ENCODE peak calls at places on chromosomes 13 and 19, in four cellular contexts. One of them, this sample, is unnamed.

GRCh38 chr13:113207890-113208423 is 512 bp downstream of the PCID2 start:
- DNase-seq in A549: peak; percentile 28
- DNase-seq in stomach: no peak
- DNase-seq in tibial nerve: no peak
- DNase-seq in this sample: no peak

GRCh38 chr19:45469132-45469834 is 1.5 kb downstream of the FOSB start:
- DNase-seq in A549: peak; percentile 94
- DNase-seq in stomach: peak; percentile 95
- DNase-seq in tibial nerve: peak; percentile 87
- DNase-seq in this sample: peak; percentile 98

GRCh38 chr19:17393914-17394313 is at the start of gene CCDC194:
- DNase-seq in A549: no peak
- DNase-seq in stomach: no peak
- DNase-seq in tibial nerve: no peak
- DNase-seq in this sample: no peak

GRCh38 chr19:3725121-3725520 is 16.9 kb downstream of the TJP3 start:
- DNase-seq in A549: no peak
- DNase-seq in stomach: no peak
- DNase-seq in tibial nerve: no peak
- DNase-seq in this sample: no peak

GRCh38 chr13:33274264-33274663 is 11.3 kb downstream of the STARD13 start:
- DNase-seq in A549: no peak
- DNase-seq in stomach: no peak
- DNase-seq in tibial nerve: no peak
- DNase-seq in this sample: no peak

GRCh38 chr19:23999821-24000610 is 85.3 kb downstream of the ZNF726 start:
- DNase-seq in A549: no peak
- DNase-seq in stomach: no peak
- DNase-seq in tibial nerve: no peak
- DNase-seq in this sample: no peak

GRCh38 chr13:112250788-112251445 is 125.2 kb upstream of the SPACA7 start:
- DNase-seq in A549: no peak
- DNase-seq in stomach: no peak
- DNase-seq in tibial nerve: no peak
- DNase-seq in this sample: peak; percentile 82

GRCh38 chr13:30234763-30235162 is 72.6 kb downstream of the KATNAL1 start:
- DNase-seq in A549: no peak
- DNase-seq in stomach: no peak
- DNase-seq in tibial nerve: no peak
- DNase-seq in this sample: no peak

GRCh38 chr19:50693064-50693975 is 26.3 kb downstream of the SHANK1 start:
- DNase-seq in A549: no peak
- DNase-seq in stomach: no peak
- DNase-seq in tibial nerve: no peak
- DNase-seq in this sample: no peak

GRCh38 chr19:48194041-48194871 is 23.8 kb downstream of the ZSWIM9 start:
- DNase-seq in A549: no peak
- DNase-seq in stomach: no peak
- DNase-seq in tibial nerve: no peak
- DNase-seq in this sample: no peak

GRCh38 chr19:45145270-45146189 is 15.3 kb downstream of the NKPD1 start:
- DNase-seq in A549: no peak
- DNase-seq in stomach: no peak
- DNase-seq in tibial nerve: no peak
- DNase-seq in this sample: no peak

GRCh38 chr13:40206241-40207109 is 460.0 kb downstream of the FOXO1 start:
- DNase-seq in A549: no peak
- DNase-seq in stomach: peak; percentile 46
- DNase-seq in tibial nerve: no peak
- DNase-seq in this sample: no peak

GRCh38 chr13:39039033-39039432 is 777 bp downstream of the NHLRC3 start:
- DNase-seq in A549: no peak
- DNase-seq in stomach: no peak
- DNase-seq in tibial nerve: no peak
- DNase-seq in this sample: no peak

GRCh38 chr19:3387645-3388589 is 21.5 kb downstream of the NFIC start:
- DNase-seq in A549: peak; percentile 68
- DNase-seq in stomach: peak; percentile 93
- DNase-seq in tibial nerve: peak; percentile 68
- DNase-seq in this sample: peak; percentile 93

GRCh38 chr13:46629811-46630413 is 76.9 kb downstream of the LRCH1 start:
- DNase-seq in A549: no peak
- DNase-seq in stomach: no peak
- DNase-seq in tibial nerve: no peak
- DNase-seq in this sample: no peak
- H3K4me3 ChIP-seq in A549: no peak overlapping the region
- H3K4me3 ChIP-seq in stomach: no peak overlapping the region
- H3K4me3 ChIP-seq in tibial nerve: no peak overlapping the region
- H3K4me3 ChIP-seq in this sample: no peak overlapping the region

GRCh38 chr13:51802601-51803000 is 1.4 kb downstream of the DHRS12 start:
- DNase-seq in A549: no peak
- DNase-seq in stomach: no peak
- DNase-seq in tibial nerve: no peak
- DNase-seq in this sample: no peak
- H3K4me1 ChIP-seq in A549: peaks cover 25% of the 10 kb centered on the region
- H3K4me1 ChIP-seq in stomach: peaks cover 53% of the 10 kb centered on the region
- H3K4me1 ChIP-seq in tibial nerve: peaks cover 55% of the 10 kb centered on the region
- H3K4me1 ChIP-seq in this sample: peaks cover 59% of the 10 kb centered on the region

DNA sequence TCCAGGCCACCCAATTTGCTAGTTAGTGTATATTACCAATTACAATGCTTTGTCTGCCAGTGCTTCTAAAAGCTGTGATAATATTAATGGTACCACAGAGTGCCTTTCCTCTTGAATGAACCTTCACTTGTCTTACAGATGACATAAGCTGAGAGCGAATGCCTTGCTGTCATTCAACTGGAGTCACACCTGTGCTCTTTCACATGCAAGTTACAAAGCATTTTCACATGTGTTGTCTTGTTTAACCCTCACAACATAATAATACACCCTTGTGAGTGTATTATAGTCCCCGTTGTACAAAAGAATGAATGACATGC is 239.8 kb upstream of the HTR2A start:
- DNase-seq in A549: no peak
- DNase-seq in stomach: no peak
- DNase-seq in tibial nerve: no peak
- DNase-seq in this sample: no peak
- TF ChIP-seq EP300 in A549: no peak
- TF ChIP-seq EP300 in stomach: no peak
- TF ChIP-seq EP300 in tibial nerve: no peak
- TF ChIP-seq EP300 in this sample: no peak

GRCh38 chr13:111175948-111176347 is 60.8 kb downstream of the ARHGEF7 start:
- DNase-seq in A549: no peak
- DNase-seq in stomach: no peak
- DNase-seq in tibial nerve: no peak
- DNase-seq in this sample: no peak

GRCh38 chr13:111175372-111175771 is 60.3 kb downstream of the ARHGEF7 start:
- DNase-seq in A549: no peak
- DNase-seq in stomach: no peak
- DNase-seq in tibial nerve: no peak
- DNase-seq in this sample: no peak

GRCh38 chr13:111176421-111176820 is 61.3 kb downstream of the ARHGEF7 start:
- DNase-seq in A549: no peak
- DNase-seq in stomach: no peak
- DNase-seq in tibial nerve: no peak
- DNase-seq in this sample: no peak

GRCh38 chr13:111171629-111172028 is 56.5 kb downstream of the ARHGEF7 start:
- DNase-seq in A549: no peak
- DNase-seq in stomach: no peak
- DNase-seq in tibial nerve: no peak
- DNase-seq in this sample: no peak

DNA sequence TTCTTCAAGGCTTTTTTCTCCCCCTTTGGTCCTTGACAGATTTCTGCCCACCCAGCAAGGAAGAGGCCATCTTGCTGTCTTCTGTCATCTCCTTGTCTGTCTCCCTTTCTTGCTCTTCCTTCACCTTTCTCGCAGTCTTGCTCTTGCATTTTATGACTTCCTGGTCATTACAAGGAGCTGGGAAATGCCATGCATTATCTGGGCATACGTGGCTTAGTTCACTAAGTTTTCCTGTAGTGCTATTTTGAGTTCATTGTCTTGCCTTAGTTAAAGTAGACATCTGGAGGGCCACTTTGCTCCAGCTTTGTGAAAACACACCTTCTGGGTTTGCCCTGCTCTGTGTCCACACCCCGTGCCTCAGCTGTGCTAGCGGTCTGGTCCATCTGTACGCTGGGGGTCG is 59.3 kb downstream of the ARHGEF7 start:
- DNase-seq in A549: no peak
- DNase-seq in stomach: no peak
- DNase-seq in tibial nerve: no peak
- DNase-seq in this sample: no peak
- H3K4me3 ChIP-seq in A549: no peak overlapping the region
- H3K4me3 ChIP-seq in stomach: no peak overlapping the region
- H3K4me3 ChIP-seq in tibial nerve: no peak overlapping the region
- H3K4me3 ChIP-seq in this sample: no peak overlapping the region

This sample was measured in esophagus muscularis mucosa.